ENCODE peak calls at places on chromosomes 5 and 9, in five cellular contexts. X is activated gamma-delta T cell treated with Interleukin-2 at 50 U/mL for 16 hours, N is GM18507, V is lung, U is AG09319. C is an unnamed sample.

GRCh38 chr5:161093105-161093504 is 241.1 kb upstream of the ATP10B start:
- DNase-seq in X (no peak), V (no peak), N (no peak), U (no peak), C (no peak)

GRCh38 chr5:64854855-64855254 is 86.1 kb downstream of the CWC27 start:
- DNase-seq in V (no peak), N (no peak), U (no peak), X (no peak), C (no peak)

GRCh38 chr9:100589582-100589981 is 11.7 kb downstream of the CAVIN4 start:
- DNase-seq in V (no peak), X (no peak), U (no peak), N (no peak), C (peak; percentile 61)

GRCh38 chr5:123098767-123099513 is 9.9 kb downstream of the PRDM6 start:
- DNase-seq in N (no peak), X (no peak), V (no peak), U (no peak), C (peak; percentile 60)

GRCh38 chr5:167294861-167295685 is 996.4 kb upstream of the WWC1 start:
- DNase-seq in V (no peak), N (no peak), U (peak; percentile 31), X (no peak), C (peak; percentile 99)

GRCh38 chr9:117926031-117926655 is 221.9 kb downstream of the TLR4 start:
- DNase-seq in U (no peak), V (no peak), X (no peak), N (no peak), C (peak; percentile 61)

GRCh38 chr9:35844628-35845301 is 15.7 kb downstream of the TMEM8B start:
- DNase-seq in X (peak; percentile 14), V (peak; percentile 69), U (peak; percentile 80), N (no peak), C (peak; percentile 71)

GRCh38 chr5:114360362-114360761 is 1.5 kb upstream of the KCNN2 start:
- DNase-seq in V (no peak), N (no peak), U (no peak), X (no peak), C (no peak)

GRCh38 chr9:125841444-125841843 is 94.3 kb downstream of the PBX3 start:
- DNase-seq in V (no peak), X (no peak), N (no peak), U (no peak), C (no peak)

GRCh38 chr5:25858019-25858418 is 1180.4 kb downstream of the CDH9 start:
- DNase-seq in N (no peak), X (no peak), V (no peak), U (no peak), C (no peak)

GRCh38 chr9:114289571-114290481 is 33.1 kb upstream of the ORM1 start:
- DNase-seq in N (no peak), V (no peak), U (no peak), X (no peak), C (no peak)

GRCh38 chr5:176741566-176742211 is 68.7 kb upstream of the UNC5A start:
- DNase-seq in N (no peak), X (no peak), V (no peak), U (no peak), C (no peak)

GRCh38 chr5:170120576-170120975 is 14.9 kb downstream of the FOXI1 start:
- DNase-seq in U (peak; percentile 85), X (no peak), V (no peak), N (no peak), C (peak; percentile 3)

GRCh38 chr5:156783092-156783491 is 67.0 kb upstream of the PPP1R2B start:
- DNase-seq in N (no peak), X (no peak), U (no peak), V (no peak), C (no peak)

GRCh38 chr5:153158608-153159007 is 331.9 kb upstream of the GRIA1 start:
- DNase-seq in U (no peak), X (no peak), N (no peak), V (no peak), C (no peak)

GRCh38 chr9:14096182-14096922 is 217.6 kb downstream of the NFIB start:
- DNase-seq in X (no peak), V (no peak), N (no peak), U (peak; percentile 38), C (peak; percentile 86)

GRCh38 chr5:107555425-107556090 is 115.2 kb downstream of the EFNA5 start:
- DNase-seq in U (no peak), X (no peak), N (no peak), V (no peak), C (peak; percentile 73)

GRCh38 chr5:36300181-36300926 is 1.3 kb downstream of the RANBP3L start:
- DNase-seq in X (no peak), V (no peak), U (peak; percentile 16), N (no peak), C (no peak)

GRCh38 chr9:34502471-34503335 is 20.1 kb downstream of the ENHO start:
- DNase-seq in X (no peak), U (no peak), N (no peak), V (no peak), C (no peak)

GRCh38 chr5:172791726-172792445 is 20.9 kb upstream of the DUSP1 start:
- DNase-seq in N (no peak), U (no peak), X (no peak), V (no peak), C (no peak)

GRCh38 chr5:151523335-151523734 is 67.8 kb downstream of the FAT2 start:
- DNase-seq in U (no peak), X (no peak), N (peak; percentile 52), V (no peak), C (peak; percentile 49)

GRCh38 chr5:38827525-38827924 is 18.3 kb upstream of the OSMR start:
- DNase-seq in U (no peak), N (no peak), X (no peak), V (no peak), C (no peak)

GRCh38 chr9:127204771-127205470 is 59.7 kb upstream of the GARNL3 start:
- DNase-seq in V (no peak), U (no peak), N (no peak), X (no peak), C (no peak)

GRCh38 chr9:81112638-81113037 is 576.7 kb downstream of the TLE1 start:
- DNase-seq in U (no peak), V (no peak), N (no peak), X (no peak), C (no peak)

GRCh38 chr5:1794896-1795290 is 4.7 kb downstream of the MRPL36 start:
- DNase-seq in U (no peak), N (no peak), V (no peak), X (no peak), C (no peak)

GRCh38 chr5:149030392-149030791 is 32.5 kb downstream of the SH3TC2 start:
- DNase-seq in N (no peak), X (no peak), V (no peak), U (peak; percentile 61), C (peak; percentile 33)

GRCh38 chr9:112939418-112939817 is 48.7 kb upstream of the SLC46A2 start:
- DNase-seq in N (no peak), X (no peak), U (no peak), V (no peak), C (peak; percentile 25)

GRCh38 chr9:24497671-24498070 is 48.0 kb downstream of the IZUMO3 start:
- DNase-seq in U (no peak), N (no peak), V (no peak), X (no peak), C (no peak)

GRCh38 chr9:137878957-137879555 is 1.5 kb downstream of the CACNA1B start:
- DNase-seq in X (no peak), N (no peak), V (no peak), U (no peak), C (no peak)

C was measured in renal cortical epithelial cell.